ENCODE peak calls at places on chromosome 19, in seven cellular contexts. Q, M, N, I, C, G and S are unnamed samples.

GRCh38 chr19:23436318-23436717 is 41.0 kb upstream of the ZNF91 start:
- DNase-seq in Q (no peak), M (no peak), N (no peak), I (no peak), C (peak; percentile 27), G (no peak), S (peak; percentile 65)

GRCh38 chr19:49362048-49362925 is at the start of gene TEAD2:
- DNase-seq in Q (no peak), M (peak; percentile 47), N (peak; percentile 77), I (no peak), C (peak; percentile 86), G (peak; percentile 47), S (peak; percentile 73)

GRCh38 chr19:49786432-49786831 is 19.6 kb downstream of the AP2A1 start:
- DNase-seq in Q (no peak), M (peak; percentile 53), N (peak; percentile 90), I (no peak), C (no peak), G (peak; percentile 58), S (no peak)

GRCh38 chr19:19021115-19021514 is 12.2 kb downstream of the SUGP2 start:
- DNase-seq in Q (no peak), M (peak; percentile 84), N (peak; percentile 86), I (no peak), C (no peak), G (peak; percentile 50), S (no peak)

GRCh38 chr19:17321655-17322489 is 12.5 kb downstream of the DDA1 start:
- DNase-seq in Q (no peak), M (no peak), N (no peak), I (no peak), C (no peak), G (no peak), S (no peak)

GRCh38 chr19:13156968-13157882 is 7.0 kb downstream of the IER2 start:
- DNase-seq in Q (no peak), M (no peak), N (peak; percentile 49), I (no peak), C (no peak), G (no peak), S (peak; percentile 38)

GRCh38 chr19:33947565-33947964 is 150.9 kb downstream of the KCTD15 start:
- DNase-seq in Q (no peak), M (no peak), N (no peak), I (no peak), C (no peak), G (no peak), S (peak; percentile 54)

GRCh38 chr19:15429825-15430467 is 11.2 kb upstream of the AKAP8L start:
- DNase-seq in Q (no peak), M (no peak), N (no peak), I (no peak), C (no peak), G (no peak), S (no peak)

GRCh38 chr19:14497347-14497921 is 1.5 kb upstream of the GIPC1 start:
- DNase-seq in Q (no peak), M (no peak), N (peak; percentile 53), I (no peak), C (peak; percentile 83), G (no peak), S (peak; percentile 37)

GRCh38 chr19:44570984-44571684 is 41.7 kb upstream of the CEACAM20 start:
- DNase-seq in Q (no peak), M (peak; percentile 82), N (peak; percentile 80), I (peak; percentile 76), C (peak; percentile 86), G (peak; percentile 89), S (peak; percentile 86)

GRCh38 chr19:3163230-3163886 is 15.2 kb upstream of the S1PR4 start:
- DNase-seq in Q (no peak), M (peak; percentile 43), N (peak; percentile 74), I (no peak), C (peak; percentile 68), G (peak; percentile 57), S (peak; percentile 92)

GRCh38 chr19:46852830-46853229 is 2.2 kb upstream of the AP2S1 start:
- DNase-seq in Q (no peak), M (no peak), N (no peak), I (no peak), C (no peak), G (no peak), S (no peak)

GRCh38 chr19:23415561-23416191 is 20.4 kb upstream of the ZNF91 start:
- DNase-seq in Q (no peak), M (no peak), N (peak; percentile 25), I (no peak), C (peak; percentile 91), G (no peak), S (no peak)

GRCh38 chr19:15555759-15556633 is 47.7 kb downstream of the CYP4F22 start:
- DNase-seq in Q (peak; percentile 65), M (peak; percentile 87), N (peak; percentile 98), I (peak; percentile 93), C (peak; percentile 90), G (peak; percentile 91), S (peak; percentile 96)

GRCh38 chr19:10644351-10645007 is 9.7 kb upstream of the ILF3 start:
- DNase-seq in Q (no peak), M (peak; percentile 69), N (peak; percentile 88), I (peak; percentile 35), C (peak; percentile 87), G (peak; percentile 72), S (peak; percentile 90)

GRCh38 chr19:43755256-43755801 is 567 bp upstream of the SMG9 start:
- DNase-seq in Q (no peak), M (peak; percentile 61), N (peak; percentile 67), I (no peak), C (peak; percentile 90), G (peak; percentile 69), S (peak; percentile 94)

GRCh38 chr19:16715613-16716012 is 4.0 kb upstream of the NWD1 start:
- DNase-seq in Q (no peak), M (no peak), N (no peak), I (no peak), C (no peak), G (no peak), S (no peak)

GRCh38 chr19:13920940-13921744 is 15.1 kb downstream of the CC2D1A start:
- DNase-seq in Q (peak; percentile 25), M (peak; percentile 44), N (peak; percentile 73), I (peak; percentile 39), C (no peak), G (peak; percentile 48), S (peak; percentile 90)

GRCh38 chr19:18669524-18669817 is 14.0 kb upstream of the CRTC1 start:
- DNase-seq in Q (no peak), M (peak; percentile 72), N (no peak), I (no peak), C (no peak), G (peak; percentile 36), S (no peak)

GRCh38 chr19:35290381-35291135 is 1.4 kb upstream of the MAG start:
- DNase-seq in Q (no peak), M (no peak), N (no peak), I (no peak), C (no peak), G (no peak), S (no peak)

GRCh38 chr19:11798391-11799296 is at the start of gene ZNF491:
- DNase-seq in Q (no peak), M (peak; percentile 87), N (peak; percentile 94), I (no peak), C (peak; percentile 97), G (peak; percentile 88), S (peak; percentile 97)

GRCh38 chr19:17337675-17338439 is 504 bp downstream of the GTPBP3 start:
- DNase-seq in Q (no peak), M (no peak), N (peak; percentile 70), I (no peak), C (peak; percentile 51), G (no peak), S (peak; percentile 81)

GRCh38 chr19:11418518-11419506 is at the start of gene RGL3:
- DNase-seq in Q (no peak), M (no peak), N (peak; percentile 47), I (no peak), C (peak; percentile 50), G (no peak), S (no peak)

GRCh38 chr19:56617531-56617930 is 22.4 kb downstream of the ZNF71 start:
- DNase-seq in Q (no peak), M (no peak), N (no peak), I (no peak), C (no peak), G (no peak), S (no peak)

GRCh38 chr19:29843180-29844051 is 31.6 kb downstream of the CCNE1 start:
- DNase-seq in Q (no peak), M (no peak), N (peak; percentile 40), I (no peak), C (peak; percentile 49), G (peak; percentile 12), S (no peak)

GRCh38 chr19:8849232-8849631 is 17.1 kb downstream of the MBD3L1 start:
- DNase-seq in Q (no peak), M (no peak), N (no peak), I (no peak), C (no peak), G (no peak), S (no peak)
- H3K27me3 ChIP-seq in Q (no peaks in the 10 kb centered on the region), M (no peaks in the 10 kb centered on the region), N (no peaks in the 10 kb centered on the region), I (no peaks in the 10 kb centered on the region), C (no peaks in the 10 kb centered on the region), G (no peaks in the 10 kb centered on the region), S (no peaks in the 10 kb centered on the region)

GRCh38 chr19:1734328-1734966 is 18.9 kb upstream of the ONECUT3 start:
- DNase-seq in Q (no peak), M (no peak), N (no peak), I (no peak), C (no peak), G (no peak), S (no peak)
- H3K9ac ChIP-seq in Q (no peak overlapping the region), M (no peak overlapping the region), N (no peak overlapping the region), I (no peak overlapping the region), C (no peak overlapping the region), G (no peak overlapping the region), S (no peak overlapping the region)

GRCh38 chr19:39141929-39142328 is 16.3 kb downstream of the PAK4 start:
- DNase-seq in Q (no peak), M (no peak), N (no peak), I (no peak), C (no peak), G (no peak), S (no peak)

GRCh38 chr19:39138221-39139211 is 12.9 kb downstream of the PAK4 start:
- DNase-seq in Q (no peak), M (no peak), N (no peak), I (no peak), C (no peak), G (no peak), S (no peak)

GRCh38 chr19:39140594-39140993 is 15.0 kb downstream of the PAK4 start:
- DNase-seq in Q (no peak), M (no peak), N (no peak), I (no peak), C (no peak), G (no peak), S (no peak)

GRCh38 chr19:39140195-39140516 is 14.6 kb downstream of the PAK4 start:
- DNase-seq in Q (no peak), M (no peak), N (no peak), I (no peak), C (no peak), G (no peak), S (no peak)

GRCh38 chr19:39139305-39140194 is 14.0 kb downstream of the PAK4 start:
- DNase-seq in Q (no peak), M (no peak), N (no peak), I (no peak), C (no peak), G (no peak), S (no peak)
- H3K27me3 ChIP-seq in Q (no peaks in the 10 kb centered on the region), M (no peaks in the 10 kb centered on the region), N (no peaks in the 10 kb centered on the region), I (no peaks in the 10 kb centered on the region), C (no peaks in the 10 kb centered on the region), G (no peaks in the 10 kb centered on the region), S (no peaks in the 10 kb centered on the region)

DNA sequence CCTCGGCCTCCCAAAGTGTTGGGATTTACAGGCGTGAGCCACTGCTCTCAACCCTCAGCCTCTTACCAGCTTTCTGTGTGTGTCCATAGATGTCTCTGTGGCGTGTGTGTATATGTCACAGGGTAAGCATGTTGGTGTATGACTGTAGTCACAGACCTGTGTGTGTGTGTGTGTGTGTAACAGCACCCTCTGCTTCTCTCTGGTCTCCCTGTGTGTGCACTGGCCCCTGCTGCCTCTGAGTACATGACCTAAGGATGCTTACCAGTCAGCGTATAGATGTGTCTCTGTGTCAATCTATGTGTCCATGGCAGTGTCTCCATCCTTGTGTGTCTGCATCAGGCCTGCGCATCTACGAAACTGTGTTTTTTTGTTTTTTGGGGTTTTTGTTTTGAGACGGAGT is 5.6 kb downstream of the AXL start:
- DNase-seq in Q (no peak), M (no peak), N (no peak), I (no peak), C (no peak), G (no peak), S (no peak)
- H3K9ac ChIP-seq in Q (no peak overlapping the region), M (peak overlapping the region; percentile 13), N (peak overlapping the region; percentile 76), I (peak overlapping the region; percentile 73), C (no peak overlapping the region), G (peak overlapping the region; percentile 10), S (no peak overlapping the region)